ENCODE peak calls at places on chromosomes 5 and 9, in six cellular contexts. U is fibroblast of lung, P is PC-9, E is right atrium auricular region, M is SK-N-SH, H is fibroblast of the aortic adventitia. N is an unnamed sample.

GRCh38 chr9:8685846-8686245 is 886.3 kb upstream of the DMAC1 start:
- DNase-seq in U (no peak), M (no peak), H (no peak), E (no peak), P (no peak), N (no peak)

GRCh38 chr5:141843156-141843927 is 34.9 kb downstream of the PCDH1 start:
- DNase-seq in P (peak; percentile 67), H (peak; percentile 29), U (no peak), E (no peak), M (no peak), N (no peak)

GRCh38 chr9:127723450-127723849 is 7.6 kb downstream of the TTC16 start:
- DNase-seq in H (peak; percentile 85), P (peak; percentile 28), M (no peak), U (peak; percentile 67), E (no peak), N (no peak)

GRCh38 chr5:106454050-106454449 is 1216.7 kb downstream of the EFNA5 start:
- DNase-seq in M (no peak), U (no peak), H (no peak), P (no peak), E (no peak), N (no peak)

GRCh38 chr9:116959775-116960174 is 272.7 kb downstream of the TRIM32 start:
- DNase-seq in P (no peak), M (peak; percentile 44), U (peak; percentile 3), H (no peak), E (no peak), N (no peak)

GRCh38 chr5:104372796-104373195 is 810.2 kb upstream of the NUDT12 start:
- DNase-seq in M (no peak), P (no peak), U (no peak), H (no peak), E (no peak), N (no peak)

GRCh38 chr5:17333755-17334154 is 116.3 kb downstream of the BASP1 start:
- DNase-seq in U (no peak), E (no peak), H (no peak), P (no peak), M (no peak), N (no peak)

GRCh38 chr5:131671994-131672655 is 37.1 kb upstream of the RAPGEF6 start:
- DNase-seq in M (no peak), U (peak; percentile 97), P (no peak), H (peak; percentile 100), E (no peak), N (no peak)

GRCh38 chr5:134543820-134544692 is 18.6 kb downstream of the JADE2 start:
- DNase-seq in U (no peak), H (no peak), M (no peak), E (no peak), P (no peak), N (no peak)

GRCh38 chr5:151784141-151784540 is 12.4 kb downstream of the G3BP1 start:
- DNase-seq in P (no peak), M (no peak), E (no peak), H (no peak), U (no peak), N (no peak)
- TF ChIP-seq CTCF in P (no peak), M (no peak), E (no peak), H (no peak), U (no peak), N (no peak)

GRCh38 chr5:123871373-123871772 is 359.4 kb downstream of the CSNK1G3 start:
- DNase-seq in E (no peak), H (no peak), M (no peak), P (no peak), U (no peak), N (no peak)

GRCh38 chr5:123868267-123868666 is 356.3 kb downstream of the CSNK1G3 start:
- DNase-seq in P (no peak), M (no peak), E (no peak), U (no peak), H (no peak), N (no peak)

GRCh38 chr5:123865641-123866040 is 353.7 kb downstream of the CSNK1G3 start:
- DNase-seq in E (no peak), U (no peak), P (no peak), H (no peak), M (no peak), N (no peak)
- TF ChIP-seq CTCF in E (no peak), U (no peak), P (no peak), H (no peak), M (no peak), N (no peak)

GRCh38 chr9:99660191-99660636 is 161.5 kb upstream of the NR4A3 start:
- DNase-seq in E (no peak), U (no peak), M (no peak), H (no peak), P (no peak), N (no peak)
- TF ChIP-seq CTCF in E (no peak), U (no peak), M (no peak), H (no peak), P (no peak), N (no peak)

DNA sequence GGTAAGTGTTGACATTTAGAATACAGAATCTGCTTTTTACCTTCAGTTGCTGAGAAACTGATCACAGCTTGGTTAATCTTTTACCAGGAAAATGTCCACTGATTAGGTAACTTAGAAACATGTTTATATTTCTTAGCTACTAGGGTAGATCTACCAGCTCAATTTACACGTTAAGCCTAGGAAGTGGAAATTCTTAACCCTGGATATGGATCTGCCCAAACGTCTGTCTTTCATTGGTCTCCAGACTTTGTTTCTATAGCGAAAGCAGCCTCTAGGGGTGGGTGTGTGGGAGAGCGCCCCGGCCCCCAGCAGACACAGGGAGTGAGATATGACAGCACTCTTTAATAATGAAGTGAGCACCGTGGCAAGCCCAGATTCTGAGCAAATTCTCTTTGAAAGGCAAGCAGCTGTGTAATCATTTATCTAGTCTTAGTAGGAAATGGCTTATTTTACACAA is 141.6 kb upstream of the ZNF608 start:
- DNase-seq in E (no peak), U (no peak), H (no peak), M (peak; percentile 67), P (no peak), N (no peak)
- TF ChIP-seq CTCF in E (no peak), U (no peak), H (no peak), M (no peak), P (no peak), N (peak; percentile 32)

GRCh38 chr5:11104543-11105151 is 343.6 kb upstream of the DAP start:
- DNase-seq in P (no peak), U (no peak), M (no peak), E (no peak), H (no peak), N (no peak)

GRCh38 chr5:11105706-11106105 is 344.7 kb upstream of the DAP start:
- DNase-seq in M (no peak), H (no peak), U (no peak), P (no peak), E (no peak), N (no peak)

GRCh38 chr5:11110128-11110527 is 349.1 kb upstream of the DAP start:
- DNase-seq in U (no peak), H (no peak), E (no peak), P (peak; percentile 14), M (no peak), N (no peak)
- TF ChIP-seq CTCF in U (no peak), H (no peak), E (no peak), P (no peak), M (no peak), N (no peak)

N was measured in osteocyte.